ENCODE peak calls at places on chromosomes 6 and 20, in ten cellular contexts. U, W, F, H, Q, A, D, S, V and R are unnamed samples.

GRCh38 chr6:90159452-90159851 is 137.2 kb downstream of the BACH2 start:
- DNase-seq in U (no peak), W (no peak), F (no peak), H (no peak), Q (no peak), A (no peak), D (no peak), S (no peak), V (no peak), R (no peak)

GRCh38 chr6:109867009-109867969 is 110.8 kb upstream of the GPR6 start:
- DNase-seq in U (no peak), W (no peak), F (peak; percentile 13), H (no peak), Q (no peak), A (peak; percentile 75), D (no peak), S (no peak), V (no peak), R (no peak)

GRCh38 chr6:5302220-5302946 is 41.1 kb downstream of the FARS2 start:
- DNase-seq in U (no peak), W (no peak), F (no peak), H (no peak), Q (no peak), A (no peak), D (peak; percentile 18), S (no peak), V (no peak), R (no peak)

GRCh38 chr6:35028781-35029180 is 112.4 kb downstream of the TCP11 start:
- DNase-seq in U (no peak), W (no peak), F (no peak), H (no peak), Q (no peak), A (no peak), D (no peak), S (no peak), V (peak; percentile 47), R (no peak)

GRCh38 chr6:5379647-5380242 is 118.4 kb downstream of the FARS2 start:
- DNase-seq in U (no peak), W (no peak), F (peak; percentile 63), H (peak; percentile 20), Q (no peak), A (no peak), D (no peak), S (no peak), V (peak; percentile 18), R (no peak)

GRCh38 chr6:134937426-134937825 is 12.5 kb downstream of the ALDH8A1 start:
- DNase-seq in U (peak; percentile 55), W (no peak), F (no peak), H (no peak), Q (no peak), A (no peak), D (no peak), S (no peak), V (no peak), R (no peak)

GRCh38 chr6:36131517-36132220 is 1.4 kb downstream of the MAPK13 start:
- DNase-seq in U (peak; percentile 44), W (peak; percentile 76), F (no peak), H (peak; percentile 76), Q (peak; percentile 23), A (peak; percentile 77), D (peak; percentile 55), S (no peak), V (no peak), R (peak; percentile 49)

GRCh38 chr20:61780066-61780465 is 285.6 kb downstream of the TAF4 start:
- DNase-seq in U (no peak), W (peak; percentile 39), F (no peak), H (no peak), Q (no peak), A (no peak), D (no peak), S (peak; percentile 20), V (no peak), R (no peak)

GRCh38 chr20:56350842-56351241 is 7.9 kb upstream of the FAM210B start:
- DNase-seq in U (peak; percentile 58), W (no peak), F (no peak), H (no peak), Q (no peak), A (no peak), D (no peak), S (no peak), V (no peak), R (no peak)

GRCh38 chr6:161434331-161434730 is 160.5 kb upstream of the AGPAT4 start:
- DNase-seq in U (peak; percentile 51), W (no peak), F (no peak), H (no peak), Q (no peak), A (peak; percentile 40), D (no peak), S (no peak), V (no peak), R (no peak)

GRCh38 chr6:159983641-159984080 is 14.8 kb downstream of the IGF2R start:
- DNase-seq in U (no peak), W (no peak), F (no peak), H (no peak), Q (no peak), A (no peak), D (no peak), S (no peak), V (no peak), R (no peak)

GRCh38 chr20:62236997-62237771 is 1.1 kb upstream of the OSBPL2 start:
- DNase-seq in U (no peak), W (peak; percentile 69), F (no peak), H (no peak), Q (no peak), A (no peak), D (no peak), S (no peak), V (no peak), R (no peak)

GRCh38 chr6:169542491-169542890 is 159.3 kb downstream of the WDR27 start:
- DNase-seq in U (no peak), W (no peak), F (no peak), H (no peak), Q (no peak), A (no peak), D (no peak), S (no peak), V (no peak), R (no peak)

DNA sequence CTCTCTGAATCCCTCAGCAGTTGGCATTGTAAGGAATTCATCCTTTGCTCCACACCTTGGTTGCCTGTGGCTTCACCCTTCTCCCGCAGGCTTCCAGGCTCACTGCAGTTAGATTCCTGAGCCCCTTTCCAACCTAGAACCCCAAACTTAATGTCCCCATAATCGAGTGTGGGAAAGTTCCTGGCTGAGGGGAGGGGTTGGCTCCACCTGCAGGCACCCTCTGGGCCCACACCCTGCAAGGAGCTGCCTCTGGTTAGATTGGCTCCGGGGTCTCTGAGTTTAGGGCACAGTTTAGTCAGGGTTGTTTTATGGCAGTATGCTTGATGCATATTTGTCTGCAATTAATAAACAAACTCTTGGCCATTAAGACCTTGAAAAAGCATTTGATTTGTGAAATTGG is 63.4 kb downstream of the MTHFD1L start:
- DNase-seq in U (no peak), W (no peak), F (no peak), H (no peak), Q (no peak), A (no peak), D (no peak), S (no peak), V (no peak), R (no peak)
- H3K4me1 ChIP-seq in U (peaks cover 4% of the 10 kb centered on the region), W (no peaks in the 10 kb centered on the region), F (no peaks in the 10 kb centered on the region), H (no peaks in the 10 kb centered on the region), Q (no peaks in the 10 kb centered on the region), A (no peaks in the 10 kb centered on the region), D (no peaks in the 10 kb centered on the region), S (no peaks in the 10 kb centered on the region), V (peaks cover under 1% of the 10 kb centered on the region), R (no peaks in the 10 kb centered on the region)

DNA sequence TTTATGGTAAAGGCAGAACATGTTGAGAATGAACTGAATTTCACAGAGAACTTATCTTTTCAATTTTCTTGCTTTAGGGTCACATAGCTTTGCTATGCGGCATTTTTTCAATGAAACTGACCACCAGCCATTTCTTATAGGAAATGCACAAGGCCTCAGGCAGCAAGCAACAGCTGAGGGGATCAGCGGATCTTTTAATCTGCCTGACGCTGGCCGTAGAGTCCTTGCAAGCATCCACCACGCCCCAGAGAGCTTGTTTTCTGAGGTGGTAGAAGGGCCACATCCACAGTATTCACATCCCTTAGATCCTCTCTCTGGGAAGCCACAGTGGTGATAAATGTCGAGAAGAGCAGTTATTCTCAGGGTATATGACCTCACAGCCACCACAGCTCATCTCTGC is 34.3 kb downstream of the FLRT3 start:
- DNase-seq in U (no peak), W (no peak), F (no peak), H (no peak), Q (no peak), A (no peak), D (no peak), S (no peak), V (no peak), R (no peak)
- H3K9me3 ChIP-seq in U (no peaks in the 10 kb centered on the region), W (no peaks in the 10 kb centered on the region), F (no peaks in the 10 kb centered on the region), H (no peaks in the 10 kb centered on the region), Q (no peaks in the 10 kb centered on the region), A (no peaks in the 10 kb centered on the region), D (no peaks in the 10 kb centered on the region), S (no peaks in the 10 kb centered on the region), V (no peaks in the 10 kb centered on the region), R (no peaks in the 10 kb centered on the region)

DNA sequence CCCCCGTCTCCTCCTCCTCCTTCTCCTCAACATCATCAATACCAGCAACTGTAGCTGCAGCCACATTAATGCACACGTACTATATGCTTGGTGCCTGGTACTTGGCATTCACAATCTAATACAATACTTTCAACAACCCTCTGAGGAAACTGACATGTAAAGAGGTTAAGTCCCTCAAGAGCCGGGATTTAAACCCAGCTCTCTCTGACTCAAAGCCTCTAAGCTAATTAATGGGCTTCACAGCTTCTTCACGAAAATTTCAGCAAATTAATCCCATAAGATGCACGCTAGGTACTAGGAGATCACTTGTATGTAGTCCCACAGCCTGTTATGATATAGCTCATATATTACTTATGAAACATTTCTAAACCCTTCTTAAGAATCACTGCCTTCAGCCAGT is 73.1 kb upstream of the IPCEF1 start:
- DNase-seq in U (no peak), W (no peak), F (no peak), H (no peak), Q (no peak), A (no peak), D (no peak), S (no peak), V (no peak), R (no peak)
- H3K4me1 ChIP-seq in U (peaks cover 17% of the 10 kb centered on the region), W (no peaks in the 10 kb centered on the region), F (peaks cover 28% of the 10 kb centered on the region), H (peaks cover 4% of the 10 kb centered on the region), Q (no peaks in the 10 kb centered on the region), A (peaks cover 19% of the 10 kb centered on the region), D (no peaks in the 10 kb centered on the region), S (peaks cover 16% of the 10 kb centered on the region), V (peaks cover 19% of the 10 kb centered on the region), R (no peaks in the 10 kb centered on the region)

GRCh38 chr20:62487-62886 is 25.0 kb upstream of the DEFB125 start:
- DNase-seq in U (no peak), W (no peak), F (no peak), H (no peak), Q (no peak), A (no peak), D (no peak), S (no peak), V (no peak), R (no peak)
- H3K9me3 ChIP-seq in U (peaks cover 30% of the 10 kb centered on the region), W (peaks cover 25% of the 10 kb centered on the region), F (no peaks in the 10 kb centered on the region), H (no peaks in the 10 kb centered on the region), Q (no peaks in the 10 kb centered on the region), A (no peaks in the 10 kb centered on the region), D (peaks cover 15% of the 10 kb centered on the region), S (no peaks in the 10 kb centered on the region), V (peaks cover 12% of the 10 kb centered on the region), R (no peaks in the 10 kb centered on the region)